ENCODE peak calls at places on chromosome 12, in eight cellular contexts. G, T, P, E, S, J, X and I are unnamed samples.

GRCh38 chr12:107580750-107581529 is 104.7 kb upstream of the PWP1 start:
- DNase-seq in G (no peak), T (no peak), P (no peak), E (no peak), S (no peak), J (no peak), X (peak; percentile 57), I (no peak)

GRCh38 chr12:24414421-24414820 is 465.0 kb upstream of the SOX5 start:
- DNase-seq in G (no peak), T (no peak), P (no peak), E (no peak), S (no peak), J (no peak), X (no peak), I (no peak)

GRCh38 chr12:16281157-16281556 is 3.7 kb upstream of the SLC15A5 start:
- DNase-seq in G (no peak), T (no peak), P (no peak), E (no peak), S (no peak), J (no peak), X (no peak), I (no peak)

GRCh38 chr12:69130064-69130463 is 109.3 kb upstream of the CPSF6 start:
- DNase-seq in G (no peak), T (no peak), P (no peak), E (no peak), S (no peak), J (no peak), X (no peak), I (no peak)

GRCh38 chr12:1691123-1692007 is 495 bp downstream of the ADIPOR2 start:
- DNase-seq in G (no peak), T (no peak), P (peak; percentile 35), E (no peak), S (no peak), J (peak; percentile 75), X (peak; percentile 92), I (peak; percentile 45)

GRCh38 chr12:92275443-92276154 is 130.0 kb upstream of the BTG1 start:
- DNase-seq in G (no peak), T (no peak), P (no peak), E (no peak), S (no peak), J (no peak), X (no peak), I (no peak)

GRCh38 chr12:11621797-11622423 is 27.6 kb upstream of the ETV6 start:
- DNase-seq in G (no peak), T (peak; percentile 36), P (no peak), E (peak; percentile 24), S (peak; percentile 43), J (no peak), X (no peak), I (no peak)

GRCh38 chr12:29780084-29780483 is 3.7 kb downstream of the TMTC1 start:
- DNase-seq in G (no peak), T (no peak), P (no peak), E (no peak), S (no peak), J (no peak), X (no peak), I (no peak)

GRCh38 chr12:65925626-65926025 is 101.3 kb downstream of the HMGA2 start:
- DNase-seq in G (no peak), T (no peak), P (no peak), E (no peak), S (no peak), J (no peak), X (no peak), I (no peak)

GRCh38 chr12:42386310-42386709 is 60.3 kb downstream of the PPHLN1 start:
- DNase-seq in G (peak; percentile 32), T (no peak), P (no peak), E (no peak), S (no peak), J (no peak), X (no peak), I (no peak)

GRCh38 chr12:57771271-57771872 is 533 bp downstream of the METTL1 start:
- DNase-seq in G (peak; percentile 94), T (peak; percentile 91), P (peak; percentile 92), E (peak; percentile 86), S (no peak), J (peak; percentile 89), X (peak; percentile 96), I (peak; percentile 93)

GRCh38 chr12:78181544-78182162 is 351.0 kb downstream of the NAV3 start:
- DNase-seq in G (peak; percentile 42), T (peak; percentile 23), P (no peak), E (no peak), S (no peak), J (no peak), X (peak; percentile 44), I (no peak)

GRCh38 chr12:130707571-130707891 is 8.6 kb downstream of the RIMBP2 start:
- DNase-seq in G (peak; percentile 5), T (no peak), P (no peak), E (no peak), S (no peak), J (no peak), X (no peak), I (no peak)

GRCh38 chr12:109461049-109461845 is 15.9 kb downstream of the KCTD10 start:
- DNase-seq in G (no peak), T (peak; percentile 36), P (peak; percentile 55), E (no peak), S (no peak), J (no peak), X (no peak), I (peak; percentile 38)

GRCh38 chr12:109463776-109464175 is 13.3 kb downstream of the KCTD10 start:
- DNase-seq in G (no peak), T (no peak), P (no peak), E (no peak), S (no peak), J (no peak), X (no peak), I (no peak)

GRCh38 chr12:109464642-109465351 is 12.3 kb downstream of the KCTD10 start:
- DNase-seq in G (no peak), T (no peak), P (no peak), E (no peak), S (no peak), J (no peak), X (no peak), I (no peak)

GRCh38 chr12:109461846-109462766 is 15.0 kb downstream of the KCTD10 start:
- DNase-seq in G (no peak), T (peak; percentile 94), P (peak; percentile 83), E (no peak), S (no peak), J (peak; percentile 91), X (peak; percentile 16), I (peak; percentile 94)

DNA sequence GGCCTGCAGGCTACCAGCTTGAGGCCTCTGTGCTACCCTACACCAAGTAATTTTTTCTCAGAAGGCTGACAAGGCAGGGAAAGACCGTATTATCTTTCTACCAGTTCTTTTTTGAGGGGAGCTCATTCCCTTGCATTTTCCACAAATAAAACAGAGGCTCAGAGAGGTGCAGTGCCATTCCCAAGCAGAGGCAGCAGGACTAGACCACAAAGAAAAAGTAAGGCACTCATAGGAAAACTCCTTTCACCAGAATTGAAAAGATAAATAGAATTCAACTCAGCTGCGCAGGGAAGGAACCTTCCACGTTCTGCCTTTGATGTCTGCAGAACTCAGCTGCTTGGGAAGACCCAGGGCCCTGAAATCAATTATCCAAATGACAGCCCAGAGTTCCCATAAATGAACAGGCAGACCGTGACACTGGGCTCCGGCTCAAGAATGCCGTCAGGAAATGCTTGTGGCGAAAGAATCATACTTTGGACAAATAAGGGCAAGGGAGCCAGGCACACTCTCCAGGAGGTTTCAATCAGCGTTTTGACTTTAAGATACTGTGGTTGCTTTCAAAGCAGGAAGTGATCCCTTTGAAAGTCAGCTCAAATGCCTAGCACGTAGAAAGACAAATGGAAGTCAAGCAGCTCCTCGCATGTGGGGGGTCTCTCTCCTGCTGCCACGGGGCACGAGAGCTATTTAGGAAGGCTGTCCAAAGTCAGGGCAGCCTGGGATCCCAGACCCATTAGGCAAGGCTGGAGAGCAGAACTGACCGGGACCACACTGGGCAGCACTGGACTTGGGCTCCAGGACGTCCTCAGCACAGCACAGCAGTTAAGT is 14.0 kb downstream of the KCTD10 start:
- DNase-seq in G (no peak), T (peak; percentile 94), P (peak; percentile 83), E (no peak), S (no peak), J (peak; percentile 80), X (peak; percentile 26), I (peak; percentile 89)
- H3K4me3 ChIP-seq in G (no peak overlapping the region), T (peak overlapping the region; percentile 34), P (no peak overlapping the region), E (no peak overlapping the region), S (no peak overlapping the region), J (peak overlapping the region; percentile 15), X (no peak overlapping the region), I (peak overlapping the region; percentile 24)

GRCh38 chr12:128794661-128795529 is 28.9 kb downstream of the SLC15A4 start:
- DNase-seq in G (no peak), T (no peak), P (no peak), E (peak; percentile 47), S (no peak), J (no peak), X (no peak), I (no peak)
- H3K36me3 ChIP-seq in G (peaks cover 73% of the 10 kb centered on the region), T (peaks cover 42% of the 10 kb centered on the region), P (peaks cover 17% of the 10 kb centered on the region), E (peaks cover 30% of the 10 kb centered on the region), S (peaks cover 24% of the 10 kb centered on the region), J (peaks cover 94% of the 10 kb centered on the region), X (no peaks in the 10 kb centered on the region), I (peaks cover 54% of the 10 kb centered on the region)

GRCh38 chr12:109776624-109777023 is 56.6 kb downstream of the TRPV4 start:
- DNase-seq in G (no peak), T (no peak), P (no peak), E (no peak), S (no peak), J (no peak), X (no peak), I (no peak)

GRCh38 chr12:109778684-109779083 is 54.5 kb downstream of the TRPV4 start:
- DNase-seq in G (no peak), T (no peak), P (no peak), E (no peak), S (no peak), J (no peak), X (no peak), I (no peak)

GRCh38 chr12:109775172-109775881 is 57.9 kb downstream of the TRPV4 start:
- DNase-seq in G (peak; percentile 80), T (peak; percentile 50), P (peak; percentile 70), E (peak; percentile 67), S (peak; percentile 61), J (peak; percentile 84), X (peak; percentile 82), I (peak; percentile 55)

GRCh38 chr12:109779382-109779781 is 53.8 kb downstream of the TRPV4 start:
- DNase-seq in G (no peak), T (no peak), P (no peak), E (no peak), S (no peak), J (no peak), X (no peak), I (no peak)

GRCh38 chr12:109777544-109777943 is 55.7 kb downstream of the TRPV4 start:
- DNase-seq in G (peak; percentile 73), T (peak; percentile 21), P (no peak), E (peak; percentile 26), S (peak; percentile 38), J (no peak), X (no peak), I (peak; percentile 21)
- H3K4me3 ChIP-seq in G (no peak overlapping the region), T (no peak overlapping the region), P (no peak overlapping the region), E (no peak overlapping the region), S (no peak overlapping the region), J (no peak overlapping the region), X (no peak overlapping the region), I (no peak overlapping the region)

DNA sequence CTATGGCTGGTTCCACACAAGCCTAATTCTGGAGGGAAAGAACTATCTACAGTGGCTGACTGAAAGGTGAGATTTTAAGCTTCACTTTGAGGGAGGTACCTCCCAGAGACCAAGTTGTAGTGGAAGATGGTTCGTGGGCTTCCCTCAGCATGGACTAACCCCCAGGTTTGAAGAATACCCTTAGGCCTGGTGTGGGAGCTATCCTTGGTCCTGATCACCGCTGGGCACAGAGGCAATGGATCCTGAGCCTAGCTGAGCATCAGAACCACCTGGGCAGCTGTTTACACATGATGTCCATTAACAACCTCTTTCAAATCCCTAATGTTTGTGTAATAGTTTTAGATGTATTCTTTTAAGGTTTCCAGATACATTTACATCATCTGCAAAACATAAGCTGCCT is 10.3 kb downstream of the DAO start:
- DNase-seq in G (no peak), T (no peak), P (no peak), E (no peak), S (no peak), J (no peak), X (peak; percentile 48), I (no peak)
- H3K36me3 ChIP-seq in G (no peaks in the 10 kb centered on the region), T (no peaks in the 10 kb centered on the region), P (no peaks in the 10 kb centered on the region), E (no peaks in the 10 kb centered on the region), S (no peaks in the 10 kb centered on the region), J (no peaks in the 10 kb centered on the region), X (no peaks in the 10 kb centered on the region), I (no peaks in the 10 kb centered on the region)